ENCODE peak calls at places on chromosomes 7 and 10, in eight cellular contexts. N, T, Z, A, Q, O, V and R are unnamed samples.

GRCh38 chr10:3484306-3485187 is 300.5 kb downstream of the KLF6 start:
- DNase-seq in N (no peak), T (peak), Z (no peak), A (no peak), Q (no peak), O (peak), V (no peak), R (no peak)

GRCh38 chr7:73715648-73716317 is 3.7 kb downstream of the STX1A start:
- DNase-seq in N (peak), T (peak), Z (no peak), A (no peak), Q (peak), O (peak), V (peak), R (peak)

GRCh38 chr7:110964770-110965169 is 126.2 kb upstream of the LRRN3 start:
- DNase-seq in N (peak), T (no peak), Z (no peak), A (no peak), Q (no peak), O (peak), V (no peak), R (no peak)

GRCh38 chr7:15199482-15199881 is 296.9 kb upstream of the DGKB start:
- DNase-seq in N (no peak), T (peak), Z (no peak), A (no peak), Q (no peak), O (peak), V (no peak), R (no peak)

GRCh38 chr7:109062798-109063197 is 493.1 kb downstream of the DNAJB9 start:
- DNase-seq in N (no peak), T (no peak), Z (no peak), A (no peak), Q (no peak), O (no peak), V (no peak), R (no peak)

GRCh38 chr10:74922921-74923320 is 96.5 kb downstream of the KAT6B start:
- DNase-seq in N (peak), T (no peak), Z (no peak), A (no peak), Q (no peak), O (peak), V (no peak), R (no peak)

GRCh38 chr7:48992816-48993215 is 68.5 kb downstream of the CDC14C start:
- DNase-seq in N (peak), T (no peak), Z (no peak), A (no peak), Q (no peak), O (no peak), V (no peak), R (no peak)

GRCh38 chr10:45581497-45582385 is 90.8 kb downstream of the ZFAND4 start:
- DNase-seq in N (peak), T (no peak), Z (no peak), A (no peak), Q (no peak), O (peak), V (no peak), R (peak)

GRCh38 chr7:43700646-43701501 is 28.4 kb downstream of the COA1 start:
- DNase-seq in N (peak), T (no peak), Z (no peak), A (no peak), Q (peak), O (no peak), V (no peak), R (no peak)